ENCODE peak calls at places on chromosomes 12 and 14, in five cellular contexts. One of them, this sample, is unnamed.

GRCh38 chr12:42590324-42590934 is 883 bp upstream of the PRICKLE1 start:
- DNase-seq in iPS-NIHi11: peak
- DNase-seq in HuH-7.5: no peak
- DNase-seq in activated T-helper 1 cell treated with Interleukin-2 at 50 U/mL for 16 hours: no peak
- DNase-seq in adipocyte: peak
- DNase-seq in this sample: no peak

GRCh38 chr14:76977793-76978730 is 50.4 kb downstream of the IRF2BPL start:
- DNase-seq in iPS-NIHi11: no peak
- DNase-seq in HuH-7.5: no peak
- DNase-seq in activated T-helper 1 cell treated with Interleukin-2 at 50 U/mL for 16 hours: peak
- DNase-seq in adipocyte: peak
- DNase-seq in this sample: peak

GRCh38 chr14:89365071-89365801 is 51.8 kb downstream of the FOXN3 start:
- DNase-seq in iPS-NIHi11: no peak
- DNase-seq in HuH-7.5: no peak
- DNase-seq in activated T-helper 1 cell treated with Interleukin-2 at 50 U/mL for 16 hours: peak
- DNase-seq in adipocyte: no peak
- DNase-seq in this sample: no peak

GRCh38 chr12:122835693-122836026 is 403 bp downstream of the HIP1R start:
- DNase-seq in iPS-NIHi11: peak
- DNase-seq in HuH-7.5: peak
- DNase-seq in activated T-helper 1 cell treated with Interleukin-2 at 50 U/mL for 16 hours: peak
- DNase-seq in adipocyte: no peak
- DNase-seq in this sample: peak

GRCh38 chr12:109910969-109911348 is 10.9 kb downstream of the TCHP start:
- DNase-seq in iPS-NIHi11: peak
- DNase-seq in HuH-7.5: peak
- DNase-seq in activated T-helper 1 cell treated with Interleukin-2 at 50 U/mL for 16 hours: no peak
- DNase-seq in adipocyte: no peak
- DNase-seq in this sample: peak

GRCh38 chr12:51195841-51196240 is 22.0 kb downstream of the POU6F1 start:
- DNase-seq in iPS-NIHi11: no peak
- DNase-seq in HuH-7.5: no peak
- DNase-seq in activated T-helper 1 cell treated with Interleukin-2 at 50 U/mL for 16 hours: no peak
- DNase-seq in adipocyte: no peak
- DNase-seq in this sample: no peak

GRCh38 chr12:104132351-104132956 is 5.6 kb downstream of the NFYB start:
- DNase-seq in iPS-NIHi11: no peak
- DNase-seq in HuH-7.5: no peak
- DNase-seq in activated T-helper 1 cell treated with Interleukin-2 at 50 U/mL for 16 hours: no peak
- DNase-seq in adipocyte: no peak
- DNase-seq in this sample: peak

GRCh38 chr14:72024043-72024407 is 91.8 kb downstream of the RGS6 start:
- DNase-seq in iPS-NIHi11: peak
- DNase-seq in HuH-7.5: no peak
- DNase-seq in activated T-helper 1 cell treated with Interleukin-2 at 50 U/mL for 16 hours: no peak
- DNase-seq in adipocyte: peak
- DNase-seq in this sample: peak

GRCh38 chr14:49310298-49310697 is 275.9 kb downstream of the RPS29 start:
- DNase-seq in iPS-NIHi11: peak
- DNase-seq in HuH-7.5: no peak
- DNase-seq in activated T-helper 1 cell treated with Interleukin-2 at 50 U/mL for 16 hours: no peak
- DNase-seq in adipocyte: no peak
- DNase-seq in this sample: no peak

GRCh38 chr14:103456167-103456835 is 66.3 kb downstream of the CKB start:
- DNase-seq in iPS-NIHi11: no peak
- DNase-seq in HuH-7.5: no peak
- DNase-seq in activated T-helper 1 cell treated with Interleukin-2 at 50 U/mL for 16 hours: no peak
- DNase-seq in adipocyte: no peak
- DNase-seq in this sample: no peak

GRCh38 chr14:99910337-99911268 is 117.4 kb downstream of the EML1 start:
- DNase-seq in iPS-NIHi11: no peak
- DNase-seq in HuH-7.5: no peak
- DNase-seq in activated T-helper 1 cell treated with Interleukin-2 at 50 U/mL for 16 hours: no peak
- DNase-seq in adipocyte: peak
- DNase-seq in this sample: no peak

This sample was measured in K562.